ENCODE peak calls at places on chromosomes 13 and 19, in five cellular contexts. D is ovary, B is pancreas, U is mesendoderm, L is A549. Y is an unnamed sample.

GRCh38 chr19:10838377-10838776 is 2.4 kb upstream of the TMED1 start:
- DNase-seq in D (no peak), B (no peak), U (no peak), L (no peak), Y (no peak)

GRCh38 chr13:51978836-51979556 is 32.3 kb downstream of the ATP7B start:
- DNase-seq in D (no peak), B (no peak), U (no peak), L (no peak), Y (no peak)

GRCh38 chr19:48683349-48683748 is 10.5 kb upstream of the NTN5 start:
- DNase-seq in D (no peak), B (no peak), U (no peak), L (no peak), Y (no peak)

GRCh38 chr19:1496714-1497577 is 6.0 kb downstream of the REEP6 start:
- DNase-seq in D (no peak), B (no peak), U (no peak), L (no peak), Y (no peak)

GRCh38 chr13:24178847-24179845 is 18.6 kb downstream of the SPATA13 start:
- DNase-seq in D (no peak), B (no peak), U (no peak), L (no peak), Y (no peak)

GRCh38 chr19:13241321-13242104 is 91.3 kb downstream of the IER2 start:
- DNase-seq in D (no peak), B (no peak), U (no peak), L (no peak), Y (no peak)

GRCh38 chr13:66803759-66804456 is 426.2 kb downstream of the PCDH9 start:
- DNase-seq in D (no peak), B (no peak), U (no peak), L (no peak), Y (no peak)

GRCh38 chr13:36344173-36344572 is 2.0 kb downstream of the SPART start:
- DNase-seq in D (no peak), B (no peak), U (peak; percentile 53), L (no peak), Y (no peak)

GRCh38 chr13:82364525-82364924 is 1517.7 kb downstream of the SLITRK1 start:
- DNase-seq in D (no peak), B (no peak), U (no peak), L (no peak), Y (no peak)

GRCh38 chr19:39448271-39448670 is 2.9 kb downstream of the SUPT5H start:
- DNase-seq in D (no peak), B (no peak), U (no peak), L (no peak), Y (no peak)

GRCh38 chr19:41691268-41691970 is 3.3 kb upstream of the CEACAM7 start:
- DNase-seq in D (no peak), B (no peak), U (peak; percentile 8), L (peak; percentile 76), Y (no peak)

GRCh38 chr13:40961224-40961623 is 57.9 kb downstream of the ELF1 start:
- DNase-seq in D (no peak), B (no peak), U (no peak), L (no peak), Y (no peak)

GRCh38 chr19:33194884-33195710 is 967 bp downstream of the LRP3 start:
- DNase-seq in D (peak; percentile 81), B (peak; percentile 77), U (peak; percentile 28), L (peak; percentile 62), Y (no peak)

GRCh38 chr13:44132710-44133109 is 240.9 kb upstream of the SERP2 start:
- DNase-seq in D (no peak), B (peak; percentile 61), U (no peak), L (no peak), Y (no peak)

GRCh38 chr19:11418518-11419506 is at the start of gene RGL3:
- DNase-seq in D (no peak), B (peak; percentile 86), U (peak; percentile 75), L (no peak), Y (no peak)

GRCh38 chr13:111021270-111021669 is 93.8 kb upstream of the ARHGEF7 start:
- DNase-seq in D (no peak), B (no peak), U (no peak), L (no peak), Y (no peak)

GRCh38 chr19:35130761-35131720 is 3.8 kb downstream of the LGI4 start:
- DNase-seq in D (no peak), B (no peak), U (no peak), L (no peak), Y (no peak)

GRCh38 chr13:108070925-108071324 is 144.4 kb downstream of the LIG4 start:
- DNase-seq in D (no peak), B (no peak), U (no peak), L (no peak), Y (no peak)

GRCh38 chr13:43981512-43982301 is 102.0 kb downstream of the LACC1 start:
- DNase-seq in D (no peak), B (no peak), U (no peak), L (no peak), Y (no peak)

GRCh38 chr13:100673831-100674362 is 698 bp downstream of the TMTC4 start:
- DNase-seq in D (peak; percentile 78), B (peak; percentile 75), U (peak; percentile 82), L (peak; percentile 63), Y (peak; percentile 44)

GRCh38 chr19:41226053-41226873 is 7.2 kb downstream of the AXL start:
- DNase-seq in D (peak; percentile 93), B (peak; percentile 86), U (peak; percentile 76), L (peak; percentile 97), Y (peak; percentile 56)

GRCh38 chr13:72911988-72912387 is 130.1 kb downstream of the PIBF1 start:
- DNase-seq in D (no peak), B (no peak), U (no peak), L (no peak), Y (no peak)

GRCh38 chr19:15292847-15293582 is 39.3 kb downstream of the BRD4 start:
- DNase-seq in D (no peak), B (no peak), U (no peak), L (no peak), Y (no peak)

GRCh38 chr13:48492123-48493075 is 40.5 kb downstream of the RCBTB2 start:
- DNase-seq in D (peak; percentile 68), B (no peak), U (no peak), L (no peak), Y (peak; percentile 73)

GRCh38 chr19:40717880-40718773 is 1.2 kb downstream of the ITPKC start:
- DNase-seq in D (peak; percentile 63), B (peak; percentile 72), U (peak; percentile 61), L (peak; percentile 40), Y (no peak)

GRCh38 chr19:35116085-35116801 is 620 bp downstream of the FXYD3 start:
- DNase-seq in D (no peak), B (no peak), U (no peak), L (no peak), Y (no peak)

GRCh38 chr13:93169980-93170379 is 56.6 kb upstream of the GPC6 start:
- DNase-seq in D (no peak), B (no peak), U (peak; percentile 76), L (no peak), Y (no peak)

GRCh38 chr19:10871711-10872550 is 578 bp downstream of the CARM1 start:
- DNase-seq in D (peak; percentile 80), B (peak; percentile 80), U (no peak), L (no peak), Y (peak; percentile 13)

GRCh38 chr13:78875792-78876580 is 217.0 kb upstream of the OBI1 start:
- DNase-seq in D (no peak), B (no peak), U (peak; percentile 64), L (no peak), Y (no peak)

GRCh38 chr13:79637086-79637763 is 156.3 kb downstream of the NDFIP2 start:
- DNase-seq in D (peak; percentile 33), B (no peak), U (no peak), L (no peak), Y (no peak)

GRCh38 chr13:84139561-84140158 is 257.4 kb upstream of the SLITRK1 start:
- DNase-seq in D (no peak), B (no peak), U (no peak), L (no peak), Y (no peak)

GRCh38 chr13:84137292-84137691 is 255.0 kb upstream of the SLITRK1 start:
- DNase-seq in D (no peak), B (no peak), U (no peak), L (no peak), Y (peak; percentile 57)

GRCh38 chr13:84131249-84131648 is 249.0 kb upstream of the SLITRK1 start:
- DNase-seq in D (no peak), B (no peak), U (no peak), L (no peak), Y (no peak)

GRCh38 chr13:84132491-84132890 is 250.2 kb upstream of the SLITRK1 start:
- DNase-seq in D (no peak), B (no peak), U (peak; percentile 10), L (no peak), Y (no peak)

DNA sequence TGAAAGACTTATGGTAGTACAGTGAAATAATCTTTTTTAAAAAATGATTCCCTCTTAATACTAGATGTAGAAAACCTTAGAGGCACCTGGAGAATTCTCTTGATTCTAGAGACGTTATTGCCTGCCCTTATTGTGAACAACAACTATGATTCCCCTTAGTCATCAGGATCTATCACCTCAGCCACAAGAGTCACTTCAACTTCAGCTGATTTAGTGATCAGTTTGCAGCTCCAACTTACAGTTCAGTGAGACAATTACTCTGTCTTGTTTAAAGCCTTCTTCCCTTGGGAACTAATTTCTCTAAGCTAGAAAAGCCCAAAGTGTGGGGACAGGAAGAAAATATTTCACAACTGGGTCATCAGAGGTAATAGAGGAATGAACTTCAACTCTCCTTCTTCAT is 254.3 kb upstream of the SLITRK1 start:
- DNase-seq in D (no peak), B (no peak), U (no peak), L (no peak), Y (no peak)
- H3K4me1 ChIP-seq in D (no peaks in the 10 kb centered on the region), B (no peaks in the 10 kb centered on the region), U (no peaks in the 10 kb centered on the region), L (no peaks in the 10 kb centered on the region), Y (peaks cover 16% of the 10 kb centered on the region)

GRCh38 chr19:4393947-4394590 is 6.3 kb downstream of the SH3GL1 start:
- DNase-seq in D (no peak), B (no peak), U (peak; percentile 44), L (no peak), Y (no peak)
- H3K4me3 ChIP-seq in D (no peak overlapping the region), B (no peak overlapping the region), U (no peak overlapping the region), L (no peak overlapping the region), Y (no peak overlapping the region)

DNA sequence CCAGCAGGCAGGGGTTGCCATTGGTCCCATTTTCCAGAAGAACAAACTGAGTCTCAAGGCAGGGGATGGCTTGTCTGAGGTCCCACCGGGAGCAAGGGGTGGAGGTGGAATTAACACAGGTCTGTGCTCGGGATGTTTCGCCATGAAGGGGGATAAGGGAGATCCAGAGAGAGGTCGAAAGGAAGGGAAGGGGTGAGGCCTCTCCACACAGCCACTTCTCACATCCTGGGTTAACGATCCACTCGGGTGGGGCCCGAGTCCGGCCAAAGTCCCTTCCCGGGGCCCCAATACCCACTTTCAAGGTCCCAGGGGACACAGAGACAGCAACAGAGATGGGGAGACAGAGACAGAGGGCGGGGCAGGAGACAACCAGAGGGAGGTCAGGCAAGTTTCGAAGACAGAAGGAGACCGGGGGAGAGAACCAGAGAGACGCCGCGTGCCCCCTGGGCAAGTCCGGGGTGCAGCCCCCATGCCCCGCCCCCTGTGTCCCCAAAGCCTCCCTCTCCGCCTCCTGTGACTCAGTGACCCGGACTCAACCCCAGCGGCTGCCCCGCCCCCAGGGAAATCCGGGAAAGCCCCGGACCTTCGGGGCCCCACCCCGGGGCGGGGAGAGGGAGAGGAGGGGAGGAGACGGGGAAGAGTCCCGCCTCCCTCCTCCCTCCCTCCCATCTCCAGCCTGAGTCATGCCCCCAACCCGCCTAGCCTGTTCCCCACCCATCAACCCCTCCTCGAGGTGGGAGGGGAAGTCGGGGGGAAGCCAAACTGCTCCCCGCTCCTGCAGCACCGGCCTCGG is 1.4 kb upstream of the BCL3 start:
- DNase-seq in D (peak; percentile 95), B (peak; percentile 95), U (peak; percentile 88), L (peak; percentile 92), Y (peak; percentile 61)
- H3K4me1 ChIP-seq in D (peaks cover 22% of the 10 kb centered on the region), B (peaks cover 46% of the 10 kb centered on the region), U (no peaks in the 10 kb centered on the region), L (peaks cover 75% of the 10 kb centered on the region), Y (peaks cover 33% of the 10 kb centered on the region)

GRCh38 chr19:19261350-19262189 is 11.5 kb downstream of the TM6SF2 start:
- DNase-seq in D (peak; percentile 58), B (no peak), U (peak; percentile 69), L (no peak), Y (no peak)
- H3K4me3 ChIP-seq in D (no peak overlapping the region), B (no peak overlapping the region), U (peak overlapping the region; percentile 46), L (peak overlapping the region; percentile 28), Y (no peak overlapping the region)

Y was measured in naive thymus-derived CD4-positive, alpha-beta T cell.